ENCODE peak calls at places on chromosomes 11 and 22, in seven cellular contexts. W is neural progenitor cell, D is HT1080, Y is AG08396, Q is GOT3, G is lung microvascular endothelial cell, A is GM04503. F is an unnamed sample.

GRCh38 chr11:74084796-74085541 is 76.1 kb upstream of the UCP3 start:
- DNase-seq in D (no peak), Q (no peak), A (peak), W (no peak), Y (no peak), G (no peak), F (no peak)

GRCh38 chr11:7672960-7673723 is at the start of gene CYB5R2:
- DNase-seq in G (no peak), Y (peak), D (no peak), Q (no peak), A (peak), W (peak), F (no peak)

GRCh38 chr22:25014896-25015755 is 62.6 kb downstream of the KIAA1671 start:
- DNase-seq in W (no peak), D (no peak), Y (no peak), G (peak), Q (no peak), A (no peak), F (no peak)

GRCh38 chr22:30206964-30207363 is 39.6 kb downstream of the LIF start:
- DNase-seq in Y (peak), W (peak), D (peak), Q (peak), G (peak), A (peak), F (peak)

GRCh38 chr11:72814831-72815618 is 814 bp downstream of the ATG16L2 start:
- DNase-seq in A (no peak), G (peak), Q (no peak), W (peak), Y (peak), D (peak), F (peak)

GRCh38 chr11:13939952-13940610 is 22.4 kb upstream of the SPON1 start:
- DNase-seq in A (no peak), Q (no peak), Y (peak), W (no peak), G (no peak), D (peak), F (peak)

GRCh38 chr11:127330044-127330443 is 329.5 kb upstream of the KIRREL3 start:
- DNase-seq in Q (no peak), A (no peak), G (no peak), D (no peak), Y (no peak), W (no peak), F (no peak)

GRCh38 chr11:5267033-5267563 is 2.6 kb downstream of the HBE1 start:
- DNase-seq in Q (no peak), W (no peak), A (no peak), G (no peak), D (no peak), Y (no peak), F (no peak)

GRCh38 chr11:33735426-33736147 is 636 bp downstream of the CD59 start:
- DNase-seq in Y (no peak), D (no peak), W (peak), G (peak), Q (no peak), A (no peak), F (peak)

GRCh38 chr11:68049509-68050370 is 10.9 kb downstream of the TCIRG1 start:
- DNase-seq in W (no peak), G (no peak), Y (no peak), A (no peak), D (no peak), Q (no peak), F (peak)

GRCh38 chr11:2774173-2775082 is 74.6 kb upstream of the KCNQ1OT1 start:
- DNase-seq in Q (no peak), A (no peak), Y (no peak), W (no peak), D (no peak), G (no peak), F (no peak)

GRCh38 chr11:110345756-110346155 is 49.3 kb upstream of the RDX start:
- DNase-seq in G (peak), D (no peak), Q (no peak), W (no peak), Y (no peak), A (no peak), F (no peak)